ENCODE peak calls at places on chromosomes 4 and X, in eight cellular contexts. A is A549, B is body of pancreas, W is transverse colon, Z is WERI-Rb-1, N is upper lobe of right lung, H is sigmoid colon, E is pancreas. J is an unnamed sample. For H3K9me3, the result is how much of the 10 kb centered on the place peaks cover.

GRCh38 chr4:155578219-155578618 is 88.4 kb upstream of the GUCY1A1 start:
- DNase-seq in N (no peak), B (no peak), E (no peak), H (no peak), W (no peak), A (no peak), Z (no peak), J (no peak)

GRCh38 chrX:11968991-11969390 is 169.3 kb upstream of the FRMPD4 start:
- DNase-seq in E (no peak), Z (no peak), W (no peak), N (no peak), A (no peak), B (no peak), H (no peak), J (no peak)

GRCh38 chrX:80708781-80709180 is 100.9 kb downstream of the BRWD3 start:
- DNase-seq in N (no peak), H (no peak), B (no peak), W (no peak), A (no peak), E (no peak), Z (no peak), J (no peak)

GRCh38 chr4:8297691-8298485 is 28.3 kb downstream of the HTRA3 start:
- DNase-seq in N (peak), A (no peak), W (peak), H (peak), B (no peak), E (peak), Z (peak), J (peak)

GRCh38 chrX:131764224-131764623 is 220.3 kb downstream of the OR13H1 start:
- DNase-seq in N (no peak), Z (no peak), A (no peak), H (no peak), E (no peak), B (no peak), W (no peak), J (no peak)

GRCh38 chr4:6917445-6918241 is 8.0 kb downstream of the TBC1D14 start:
- DNase-seq in N (peak), A (peak), E (peak), W (peak), Z (peak), H (peak), B (peak), J (peak)

GRCh38 chr4:91734682-91735081 is 569.1 kb upstream of the GRID2 start:
- DNase-seq in W (no peak), Z (no peak), N (no peak), B (no peak), H (no peak), A (no peak), E (no peak), J (no peak)

GRCh38 chrX:150694738-150695410 is 1.7 kb downstream of the MTMR1 start:
- DNase-seq in A (no peak), H (no peak), Z (no peak), N (no peak), W (no peak), E (no peak), B (no peak), J (no peak)

GRCh38 chr4:77156533-77156911 is 485 bp upstream of the CCNG2 start:
- DNase-seq in A (peak), W (peak), N (peak), Z (peak), B (peak), H (peak), E (peak), J (peak)

GRCh38 chr4:5982156-5982973 is 35.9 kb downstream of the C4orf50 start:
- DNase-seq in W (no peak), A (no peak), Z (peak), E (no peak), B (no peak), N (peak), H (peak), J (no peak)

GRCh38 chr4:81627617-81628016 is 155.9 kb upstream of the RASGEF1B start:
- DNase-seq in A (no peak), E (no peak), B (no peak), Z (no peak), H (no peak), W (no peak), N (no peak), J (no peak)

GRCh38 chr4:164977243-164978164 is at the start of gene TRIM61:
- DNase-seq in Z (no peak), H (no peak), B (no peak), A (no peak), W (peak), E (no peak), N (peak), J (peak)

GRCh38 chrX:71222929-71223328 is at the start of gene GJB1:
- DNase-seq in Z (no peak), N (no peak), B (no peak), H (no peak), A (no peak), E (no peak), W (no peak), J (no peak)

GRCh38 chrX:290476-291166 is 9.4 kb downstream of the PLCXD1 start:
- DNase-seq in E (peak), A (no peak), Z (no peak), W (no peak), B (peak), H (peak), N (peak), J (no peak)

GRCh38 chr4:64584981-64585557 is 175.8 kb upstream of the TECRL start:
- DNase-seq in B (no peak), Z (peak), A (no peak), N (no peak), W (no peak), E (no peak), H (no peak), J (no peak)

GRCh38 chr4:185143596-185143969 is 517 bp downstream of the SLC25A4 start:
- DNase-seq in Z (peak), H (peak), A (no peak), W (peak), B (peak), E (peak), N (peak), J (peak)

GRCh38 chr4:152680988-152681731 is 1.4 kb upstream of the TMEM154 start:
- DNase-seq in W (no peak), A (peak), N (no peak), E (no peak), H (no peak), B (no peak), Z (no peak), J (no peak)

GRCh38 chr4:67220848-67221247 is 324.5 kb downstream of the CENPC start:
- DNase-seq in N (no peak), Z (no peak), B (no peak), W (no peak), A (no peak), E (no peak), H (no peak), J (no peak)

GRCh38 chr4:87241341-87241740 is 20.9 kb upstream of the KLHL8 start:
- DNase-seq in Z (no peak), W (no peak), E (no peak), A (no peak), H (no peak), N (no peak), B (no peak), J (no peak)

GRCh38 chrX:41333744-41333993 is 293 bp upstream of the DDX3X start:
- DNase-seq in N (no peak), W (no peak), B (no peak), H (peak), E (no peak), Z (no peak), A (peak), J (no peak)

GRCh38 chr4:2964077-2964471 is 703 bp downstream of the GRK4 start:
- DNase-seq in E (no peak), B (peak), H (no peak), N (no peak), W (no peak), Z (no peak), A (no peak), J (no peak)

GRCh38 chrX:119729408-119730201 is 28.8 kb upstream of the SOWAHD start:
- DNase-seq in H (peak), B (peak), Z (peak), A (peak), E (no peak), N (peak), W (peak), J (peak)

DNA sequence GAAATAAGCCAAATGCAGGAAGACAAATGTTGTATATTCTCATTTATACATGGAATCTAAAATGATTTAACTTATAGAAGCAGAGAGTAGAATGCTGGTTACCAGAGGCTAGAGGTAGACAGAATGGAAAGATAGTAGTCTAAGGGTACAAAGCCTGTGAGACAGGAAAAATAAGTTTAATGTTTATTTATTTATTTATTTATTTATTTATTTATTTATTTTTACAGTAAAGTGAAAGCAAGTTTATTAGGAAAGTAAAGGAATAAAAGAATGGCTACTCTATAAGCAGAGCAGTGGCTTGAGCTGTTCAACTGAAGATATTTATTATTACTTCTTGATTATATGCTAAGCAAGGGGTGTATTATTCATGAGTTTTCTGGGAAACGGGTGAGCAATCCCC is 203.2 kb downstream of the LAS1L start:
- DNase-seq in N (no peak), A (no peak), H (no peak), W (no peak), E (no peak), B (no peak), Z (no peak), J (no peak)
- H3K9me3 ChIP-seq in N (under half), A (under half), H (under half), W (under half), E (under half), B (under half), Z (under half), J (under half)

GRCh38 chrX:17689971-17690409 is 47.3 kb upstream of the SCML1 start:
- DNase-seq in N (no peak), Z (peak), H (no peak), B (peak), E (no peak), W (peak), A (peak), J (no peak)

GRCh38 chrX:17685026-17685425 is 52.3 kb upstream of the SCML1 start:
- DNase-seq in H (no peak), B (no peak), E (no peak), W (no peak), A (no peak), N (no peak), Z (no peak), J (no peak)

GRCh38 chrX:17692709-17693346 is 44.5 kb upstream of the SCML1 start:
- DNase-seq in B (no peak), E (no peak), W (no peak), H (no peak), Z (peak), A (no peak), N (no peak), J (no peak)

GRCh38 chrX:17682259-17682658 is 55.0 kb upstream of the SCML1 start:
- DNase-seq in Z (no peak), H (no peak), N (no peak), W (no peak), A (no peak), E (no peak), B (no peak), J (no peak)

DNA sequence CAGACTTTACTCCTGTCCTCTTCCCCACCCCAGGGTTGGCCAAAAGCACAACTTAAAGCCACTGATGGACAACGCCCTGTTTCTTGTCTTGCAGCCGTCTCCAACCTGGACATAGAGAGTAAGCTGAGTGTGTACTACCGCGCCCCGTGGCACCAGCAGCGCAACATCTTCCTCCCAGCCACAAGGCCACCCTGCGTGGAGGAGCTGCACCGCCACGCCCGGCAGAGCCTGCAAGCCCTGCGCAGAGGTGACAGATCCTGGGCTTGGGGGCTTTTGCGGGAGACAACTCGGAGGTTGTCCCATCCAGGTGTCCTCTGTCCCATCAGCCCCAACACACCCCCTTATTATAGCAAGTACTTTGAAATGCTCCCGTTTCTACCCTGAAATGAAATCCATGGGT is 49.6 kb upstream of the SCML1 start:
- DNase-seq in E (no peak), A (no peak), H (no peak), W (no peak), N (no peak), B (no peak), Z (no peak), J (no peak)
- TF ChIP-seq CTCF in E (no peak), A (no peak), H (no peak), W (no peak), N (no peak), B (no peak), Z (no peak), J (no peak)

GRCh38 chrX:48728653-48729052 is 32.1 kb downstream of the SUV39H1 start:
- DNase-seq in B (no peak), Z (no peak), E (no peak), A (no peak), N (no peak), W (no peak), H (no peak), J (no peak)
- H3K9me3 ChIP-seq in B (under half), Z (under half), E (under half), A (under half), N (under half), W (under half), H (under half), J (under half)

GRCh38 chrX:68147848-68148247 is 285.4 kb downstream of the OPHN1 start:
- DNase-seq in Z (no peak), B (no peak), E (no peak), N (no peak), A (no peak), W (no peak), H (no peak), J (no peak)

DNA sequence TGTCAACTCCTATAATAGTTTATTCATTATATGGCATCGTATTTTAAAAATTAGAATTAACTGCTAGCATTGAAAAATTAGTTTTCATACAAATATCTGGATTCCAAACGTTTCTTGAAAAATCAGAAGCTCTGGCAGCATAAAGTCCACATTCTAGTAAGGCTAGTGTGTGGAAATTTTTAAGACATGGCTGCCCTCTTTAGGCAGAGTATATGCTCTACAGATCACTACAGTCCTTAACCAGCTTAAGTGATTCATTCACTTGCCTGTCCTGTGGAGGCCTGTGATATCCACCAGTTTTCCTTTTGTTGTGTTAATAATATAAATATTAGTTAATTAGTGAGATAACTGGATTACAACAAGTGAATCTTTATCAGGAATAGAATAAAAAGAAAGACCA is 287.2 kb downstream of the OPHN1 start:
- DNase-seq in W (no peak), Z (no peak), B (no peak), E (no peak), A (peak), N (no peak), H (no peak), J (no peak)
- TF ChIP-seq CTCF in W (peak), Z (peak), B (peak), E (no peak), A (peak), N (peak), H (no peak), J (peak)

DNA sequence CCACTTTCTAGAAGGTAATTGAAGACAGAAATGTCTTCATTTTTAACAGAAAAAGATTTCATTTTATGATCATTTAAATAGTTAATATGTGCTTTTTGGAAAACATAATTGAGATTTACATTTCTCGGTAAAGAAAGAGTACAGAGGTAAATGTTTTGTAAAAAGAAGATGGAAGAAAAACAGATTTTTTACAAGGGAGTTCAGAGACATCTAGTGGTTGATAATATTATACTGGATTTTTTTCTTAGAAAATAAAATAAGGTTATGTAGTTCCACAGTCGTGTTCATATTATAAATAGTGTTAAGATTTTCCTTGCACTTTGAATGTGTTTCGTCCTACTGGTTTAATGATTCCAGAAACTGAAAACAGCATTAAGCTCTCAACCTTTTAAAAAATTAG is 60.6 kb downstream of the SMARCA1 start:
- DNase-seq in N (no peak), E (no peak), H (no peak), B (no peak), A (peak), Z (no peak), W (no peak), J (no peak)
- H3K9me3 ChIP-seq in N (under half), E (under half), H (under half), B (under half), A (under half), Z (under half), W (under half), J (under half)

J was measured in left ventricle myocardium inferior.